ENCODE peak calls at places on chromosome 17, in seven cellular contexts. B, G, I, Q, K, F and C are unnamed samples.

GRCh38 chr17:66040402-66040801 is 151.5 kb downstream of the CEP112 start:
- DNase-seq in B (no peak), I (no peak), G (no peak), F (no peak), Q (peak), K (no peak), C (no peak)

GRCh38 chr17:27944546-27945332 is 51.6 kb upstream of the LYRM9 start:
- DNase-seq in F (no peak), K (no peak), B (no peak), G (no peak), Q (no peak), I (no peak), C (no peak)

GRCh38 chr17:49494937-49495841 is at the start of gene NGFR:
- DNase-seq in K (no peak), I (peak), G (peak), F (no peak), Q (peak), B (no peak), C (peak)

GRCh38 chr17:63547083-63547523 is 3.2 kb upstream of the DCAF7 start:
- DNase-seq in K (no peak), F (no peak), Q (no peak), G (no peak), B (no peak), I (no peak), C (no peak)

GRCh38 chr17:40338058-40338457 is 26.5 kb downstream of the GJD3 start:
- DNase-seq in B (no peak), F (no peak), Q (no peak), K (no peak), I (no peak), G (no peak), C (no peak)

GRCh38 chr17:6489016-6489550 is 44.8 kb downstream of the PIMREG start:
- DNase-seq in K (no peak), I (no peak), G (no peak), F (no peak), B (no peak), Q (no peak), C (no peak)

GRCh38 chr17:27529230-27529796 is 73.1 kb downstream of the KSR1 start:
- DNase-seq in I (no peak), Q (no peak), B (no peak), K (no peak), F (no peak), G (peak), C (no peak)

GRCh38 chr17:76356803-76357456 is 3.2 kb upstream of the PRPSAP1 start:
- DNase-seq in B (no peak), F (no peak), Q (no peak), I (no peak), G (no peak), K (no peak), C (no peak)

GRCh38 chr17:66834426-66834918 is 445 bp upstream of the CACNG5 start:
- DNase-seq in B (no peak), I (no peak), F (no peak), K (no peak), G (no peak), Q (no peak), C (no peak)

GRCh38 chr17:53336281-53336680 is 486.4 kb upstream of the KIF2B start:
- DNase-seq in I (no peak), K (no peak), G (peak), B (no peak), Q (no peak), F (no peak), C (no peak)

GRCh38 chr17:15965510-15965909 is 20.6 kb downstream of the ADORA2B start:
- DNase-seq in B (no peak), G (no peak), I (no peak), Q (no peak), F (no peak), K (no peak), C (no peak)

GRCh38 chr17:69961488-69962145 is 113.4 kb upstream of the KCNJ16 start:
- DNase-seq in F (no peak), G (no peak), B (no peak), K (peak), I (no peak), Q (no peak), C (no peak)

GRCh38 chr17:19374136-19374535 is 4.2 kb upstream of the MAPK7 start:
- DNase-seq in K (no peak), B (no peak), I (no peak), F (no peak), G (no peak), Q (no peak), C (no peak)

GRCh38 chr17:73757324-73757942 is 113.2 kb upstream of the SDK2 start:
- DNase-seq in F (no peak), Q (no peak), G (no peak), K (no peak), I (no peak), B (no peak), C (no peak)

GRCh38 chr17:74150428-74151025 is 53.0 kb upstream of the RPL38 start:
- DNase-seq in Q (no peak), K (no peak), G (no peak), I (no peak), B (no peak), F (no peak), C (no peak)

GRCh38 chr17:51707216-51707615 is 446.9 kb downstream of the UTP18 start:
- DNase-seq in I (no peak), G (no peak), Q (no peak), K (no peak), F (no peak), B (no peak), C (no peak)

GRCh38 chr17:59845595-59846390 is 47.0 kb downstream of the TUBD1 start:
- DNase-seq in I (no peak), Q (peak), F (no peak), G (peak), K (no peak), B (no peak), C (peak)

GRCh38 chr17:71033336-71033735 is 864.0 kb downstream of the KCNJ2 start:
- DNase-seq in Q (no peak), F (no peak), K (no peak), I (no peak), B (no peak), G (no peak), C (no peak)

GRCh38 chr17:81840826-81841778 is 6.3 kb upstream of the PPP1R27 start:
- DNase-seq in B (no peak), F (no peak), G (no peak), K (no peak), Q (no peak), I (no peak), C (no peak)

GRCh38 chr17:81684442-81684911 is 666 bp downstream of the HGS start:
- DNase-seq in K (no peak), I (no peak), F (no peak), Q (no peak), G (no peak), B (no peak), C (no peak)

GRCh38 chr17:57461082-57461481 is 204.8 kb downstream of the MSI2 start:
- DNase-seq in F (no peak), I (no peak), B (no peak), K (no peak), Q (peak), G (peak), C (peak)

GRCh38 chr17:44997733-44998520 is 29.8 kb upstream of the C1QL1 start:
- DNase-seq in I (no peak), K (no peak), G (no peak), Q (no peak), B (no peak), F (no peak), C (no peak)

GRCh38 chr17:17445296-17445924 is 31.4 kb upstream of the MED9 start:
- DNase-seq in B (no peak), F (no peak), G (no peak), K (no peak), Q (no peak), I (no peak), C (no peak)

GRCh38 chr17:82793974-82794620 is 42.2 kb downstream of the TBCD start:
- DNase-seq in I (no peak), G (no peak), B (no peak), Q (no peak), K (no peak), F (no peak), C (no peak)

GRCh38 chr17:46984892-46985291 is 5.8 kb upstream of the RPRML start:
- DNase-seq in B (no peak), G (no peak), I (no peak), K (no peak), F (no peak), Q (no peak), C (no peak)

GRCh38 chr17:74186498-74186897 is 17.0 kb upstream of the RPL38 start:
- DNase-seq in K (no peak), B (no peak), Q (no peak), G (no peak), I (no peak), F (no peak), C (no peak)

GRCh38 chr17:54494731-54495715 is 405.6 kb upstream of the TOM1L1 start:
- DNase-seq in Q (no peak), B (no peak), F (no peak), K (no peak), I (no peak), G (no peak), C (no peak)

GRCh38 chr17:47812146-47812920 is 9.3 kb downstream of the OSBPL7 start:
- DNase-seq in Q (no peak), I (no peak), K (no peak), G (no peak), F (no peak), B (no peak), C (no peak)

GRCh38 chr17:64540118-64540776 is 33.5 kb downstream of the CEP95 start:
- DNase-seq in K (no peak), F (no peak), G (no peak), B (no peak), Q (no peak), I (no peak), C (no peak)